ENCODE peak calls at places on chromosomes 6 and 20, in four cellular contexts. S is T-cell, Q is NCI-H1694 treated with DMSO at 0.1 percent for 48 hours, R is ovary. I is an unnamed sample.

GRCh38 chr6:143803769-143804540 is 39.2 kb upstream of the LTV1 start:
- DNase-seq in S (no peak), Q (no peak), R (no peak), I (no peak)

GRCh38 chr6:32835167-32835893 is 3.2 kb downstream of the TAP2 start:
- DNase-seq in Q (no peak), R (no peak), S (no peak), I (no peak)

GRCh38 chr20:62307226-62308101 is 4.7 kb downstream of the ADRM1 start:
- DNase-seq in Q (no peak), R (no peak), S (no peak), I (no peak)

GRCh38 chr6:36590237-36590636 is 3.9 kb upstream of the SRSF3 start:
- DNase-seq in S (no peak), Q (no peak), R (no peak), I (no peak)

GRCh38 chr6:139029470-139030210 is 1.1 kb downstream of the ABRACL start:
- DNase-seq in S (no peak), R (peak; percentile 60), Q (no peak), I (peak; percentile 21)

GRCh38 chr20:36334281-36335075 is 28.3 kb downstream of the DLGAP4 start:
- DNase-seq in Q (no peak), R (no peak), S (no peak), I (no peak)

GRCh38 chr6:66808771-66809170 is 1101.7 kb upstream of the EYS start:
- DNase-seq in S (no peak), Q (no peak), R (no peak), I (no peak)

GRCh38 chr6:136471372-136471771 is 78.8 kb downstream of the MAP7 start:
- DNase-seq in Q (no peak), S (no peak), R (no peak), I (no peak)

GRCh38 chr20:41452226-41452625 is 85.6 kb upstream of the EMILIN3 start:
- DNase-seq in R (no peak), Q (no peak), S (no peak), I (no peak)

GRCh38 chr20:371755-372542 is 8.6 kb upstream of the TRIB3 start:
- DNase-seq in Q (no peak), S (no peak), R (no peak), I (no peak)

GRCh38 chr6:149696904-149697303 is 21.0 kb downstream of the LATS1 start:
- DNase-seq in Q (no peak), R (no peak), S (no peak), I (no peak)

GRCh38 chr20:61850457-61850856 is 215.2 kb downstream of the TAF4 start:
- DNase-seq in S (no peak), R (no peak), Q (no peak), I (no peak)

GRCh38 chr6:128357391-128358110 is 162.8 kb downstream of the PTPRK start:
- DNase-seq in R (no peak), Q (no peak), S (no peak), I (no peak)

GRCh38 chr20:54165014-54165413 is 8.8 kb downstream of the CYP24A1 start:
- DNase-seq in R (no peak), Q (no peak), S (no peak), I (no peak)

GRCh38 chr20:5908981-5909380 is 41.4 kb downstream of the TRMT6 start:
- DNase-seq in S (no peak), Q (no peak), R (no peak), I (no peak)

GRCh38 chr6:8108031-8108660 is 5.8 kb upstream of the EEF1E1 start:
- DNase-seq in R (no peak), S (no peak), Q (no peak), I (no peak)

GRCh38 chr6:1396952-1397868 is 7.8 kb downstream of the FOXF2 start:
- DNase-seq in R (peak; percentile 23), S (peak; percentile 70), Q (peak; percentile 16), I (peak; percentile 65)

GRCh38 chr6:72525821-72526550 is 95.9 kb upstream of the KCNQ5 start:
- DNase-seq in R (no peak), S (no peak), Q (no peak), I (no peak)

GRCh38 chr6:152206072-152206818 is 398.8 kb downstream of the ESR1 start:
- DNase-seq in Q (no peak), R (no peak), S (peak; percentile 29), I (peak; percentile 32)

GRCh38 chr6:54248994-54249393 is 59.2 kb upstream of the TINAG start:
- DNase-seq in Q (no peak), R (no peak), S (no peak), I (no peak)

GRCh38 chr20:49775229-49775693 is 37.4 kb upstream of the SLC9A8 start:
- DNase-seq in Q (no peak), R (peak; percentile 92), S (no peak), I (no peak)

I was measured in OCI-LY7.